ENCODE peak calls at places on chromosomes 2 and 18, in five cellular contexts. W is upper lobe of right lung, D is B cell, I is adrenal gland, P is stomach. C is an unnamed sample.

GRCh38 chr2:61811821-61812220 is 42.0 kb downstream of the FAM161A start:
- DNase-seq in D (no peak), I (no peak), W (no peak), P (no peak), C (no peak)

GRCh38 chr18:39453882-39454281 is 1888.3 kb upstream of the CELF4 start:
- DNase-seq in I (peak; percentile 21), W (no peak), P (no peak), D (no peak), C (no peak)

GRCh38 chr2:239540174-239540573 is 139.4 kb upstream of the HDAC4 start:
- DNase-seq in P (no peak), D (no peak), W (peak; percentile 37), I (no peak), C (no peak)

GRCh38 chr18:55322176-55322735 is 265.7 kb downstream of the TCF4 start:
- DNase-seq in P (peak; percentile 49), W (peak; percentile 78), D (peak; percentile 80), I (peak; percentile 89), C (peak; percentile 28)

GRCh38 chr2:236627846-236628245 is 58.2 kb downstream of the ACKR3 start:
- DNase-seq in I (no peak), D (no peak), P (no peak), W (peak; percentile 45), C (no peak)

GRCh38 chr2:29923110-29923721 is 1.8 kb upstream of the ALK start:
- DNase-seq in D (peak; percentile 49), W (no peak), P (peak; percentile 61), I (peak; percentile 53), C (no peak)

GRCh38 chr2:5144159-5144558 is 548.0 kb upstream of the SOX11 start:
- DNase-seq in P (no peak), D (no peak), I (no peak), W (no peak), C (no peak)

GRCh38 chr2:236998758-236999157 is 86.9 kb upstream of the COPS8 start:
- DNase-seq in D (no peak), I (no peak), P (no peak), W (no peak), C (no peak)

GRCh38 chr2:102060792-102061191 is 69.0 kb downstream of the IL1R2 start:
- DNase-seq in P (no peak), I (no peak), W (no peak), D (no peak), C (no peak)
- TF ChIP-seq CTCF in P (no peak), I (no peak), W (no peak), D (no peak), C (no peak)

DNA sequence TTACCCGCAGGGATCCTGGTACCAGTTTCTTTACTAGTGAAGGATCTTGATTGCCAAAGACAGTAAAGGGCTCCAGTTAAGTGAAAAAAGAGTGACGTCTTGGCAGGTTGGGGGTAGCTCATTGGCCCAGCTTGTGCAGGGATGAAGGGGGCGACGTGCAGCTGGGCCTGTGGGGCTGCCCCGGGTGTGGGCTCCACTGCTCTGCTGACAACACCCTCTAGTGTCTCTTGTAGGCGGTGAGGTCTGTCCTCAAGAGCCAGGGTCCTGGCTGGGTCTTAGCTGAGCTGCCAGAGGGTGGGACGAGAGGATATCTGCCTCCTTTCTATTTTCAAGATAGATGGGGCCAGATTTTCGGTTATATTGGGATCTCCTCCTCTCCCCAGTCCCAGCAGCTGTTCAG is 6.1 kb downstream of the ARHGEF4 start:
- DNase-seq in D (no peak), W (no peak), P (no peak), I (no peak), C (no peak)
- TF ChIP-seq CTCF in D (no peak), W (no peak), P (no peak), I (no peak), C (no peak)

GRCh38 chr18:72530622-72531021 is 13.5 kb downstream of the CBLN2 start:
- DNase-seq in W (no peak), D (no peak), P (no peak), I (no peak), C (no peak)
- TF ChIP-seq CTCF in W (no peak), D (no peak), P (no peak), I (no peak), C (no peak)

DNA sequence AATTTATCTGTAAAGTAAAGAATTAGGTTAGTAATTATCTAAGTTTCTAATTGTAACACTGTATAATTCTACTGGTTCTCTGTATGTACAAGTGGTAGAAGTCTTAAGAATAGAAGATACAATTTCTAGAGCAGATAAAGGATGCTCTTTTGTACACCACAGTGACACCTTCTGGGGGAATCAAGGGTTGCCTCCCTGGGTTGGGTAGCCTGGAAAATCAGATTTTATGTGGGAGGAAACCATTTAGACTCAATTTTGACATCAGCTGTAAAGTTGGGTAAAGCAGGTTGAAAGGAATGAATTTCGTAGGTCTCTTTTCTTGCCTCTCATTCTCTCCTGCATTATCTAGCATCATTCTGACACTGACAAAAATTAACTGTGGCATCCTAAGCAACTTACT is 354.8 kb downstream of the DCC start:
- DNase-seq in P (no peak), D (no peak), I (no peak), W (no peak), C (no peak)
- TF ChIP-seq CTCF in P (no peak), D (peak; percentile 15), I (no peak), W (peak; percentile 19), C (no peak)

DNA sequence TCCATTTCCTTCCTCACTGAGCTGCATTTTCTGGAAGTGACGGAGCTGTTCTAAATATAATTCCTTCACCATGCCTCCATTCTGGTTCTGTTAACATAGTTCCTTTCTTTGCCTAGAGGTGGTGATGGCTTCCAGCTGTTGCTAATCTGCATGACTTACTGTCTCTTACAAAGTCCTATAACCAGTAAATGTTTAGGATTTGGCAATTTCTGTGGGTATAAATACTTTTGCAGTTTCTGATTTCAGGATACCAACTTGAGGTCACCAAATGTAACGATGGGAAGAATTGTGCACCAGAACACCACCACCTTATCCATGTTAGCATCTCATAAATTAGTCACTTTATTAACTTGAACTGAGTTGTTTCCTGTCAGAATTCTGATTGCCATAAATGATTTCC is 101.8 kb upstream of the FN1 start:
- DNase-seq in I (no peak), P (no peak), W (no peak), D (no peak), C (no peak)
- TF ChIP-seq CTCF in I (no peak), P (no peak), W (no peak), D (no peak), C (no peak)

GRCh38 chr18:7626922-7627440 is 59.9 kb downstream of the PTPRM start:
- DNase-seq in P (no peak), D (no peak), W (no peak), I (no peak), C (no peak)
- TF ChIP-seq CTCF in P (no peak), D (no peak), W (no peak), I (no peak), C (no peak)